ENCODE peak calls at places on chromosome 6, in four cellular contexts. One of them, this sample, is unnamed.

GRCh38 chr6:69866351-69867074 is at the start of gene COL19A1:
- DNase-seq in KBM-7: no peak
- DNase-seq in cardiac fibroblast: peak; percentile 2
- DNase-seq in T-helper 2 cell: peak; percentile 11
- DNase-seq in this sample: peak; percentile 48

GRCh38 chr6:107115695-107116327 is 496 bp upstream of the BEND3 start:
- DNase-seq in KBM-7: peak; percentile 79
- DNase-seq in cardiac fibroblast: peak; percentile 33
- DNase-seq in T-helper 2 cell: no peak
- DNase-seq in this sample: peak; percentile 65

GRCh38 chr6:27128796-27129094 is 118.8 kb upstream of the PRSS16 start:
- DNase-seq in KBM-7: no peak
- DNase-seq in cardiac fibroblast: no peak
- DNase-seq in T-helper 2 cell: no peak
- DNase-seq in this sample: no peak

GRCh38 chr6:111952821-111953535 is 79.7 kb upstream of the FYN start:
- DNase-seq in KBM-7: no peak
- DNase-seq in cardiac fibroblast: no peak
- DNase-seq in T-helper 2 cell: no peak
- DNase-seq in this sample: peak; percentile 4

GRCh38 chr6:54910326-54910952 is 63.9 kb downstream of the FAM83B start:
- DNase-seq in KBM-7: no peak
- DNase-seq in cardiac fibroblast: peak; percentile 7
- DNase-seq in T-helper 2 cell: no peak
- DNase-seq in this sample: no peak

GRCh38 chr6:118917550-118918321 is 17.2 kb downstream of the MCM9 start:
- DNase-seq in KBM-7: no peak
- DNase-seq in cardiac fibroblast: no peak
- DNase-seq in T-helper 2 cell: no peak
- DNase-seq in this sample: no peak

GRCh38 chr6:26421259-26422144 is 18.8 kb upstream of the BTN3A3 start:
- DNase-seq in KBM-7: peak; percentile 89
- DNase-seq in cardiac fibroblast: peak; percentile 92
- DNase-seq in T-helper 2 cell: peak; percentile 58
- DNase-seq in this sample: peak; percentile 75

GRCh38 chr6:11974089-11974488 is 38.0 kb upstream of the HIVEP1 start:
- DNase-seq in KBM-7: no peak
- DNase-seq in cardiac fibroblast: peak; percentile 55
- DNase-seq in T-helper 2 cell: no peak
- DNase-seq in this sample: no peak

GRCh38 chr6:71419954-71420692 is 131.5 kb downstream of the OGFRL1 start:
- DNase-seq in KBM-7: no peak
- DNase-seq in cardiac fibroblast: peak; percentile 58
- DNase-seq in T-helper 2 cell: no peak
- DNase-seq in this sample: no peak

GRCh38 chr6:34566830-34567546 is 10.9 kb upstream of the SPDEF start:
- DNase-seq in KBM-7: no peak
- DNase-seq in cardiac fibroblast: no peak
- DNase-seq in T-helper 2 cell: no peak
- DNase-seq in this sample: no peak

GRCh38 chr6:36724514-36725385 is 27.1 kb downstream of the RAB44 start:
- DNase-seq in KBM-7: peak; percentile 61
- DNase-seq in cardiac fibroblast: peak; percentile 81
- DNase-seq in T-helper 2 cell: no peak
- DNase-seq in this sample: peak; percentile 73

GRCh38 chr6:14121936-14122344 is 4.4 kb downstream of the CD83 start:
- DNase-seq in KBM-7: peak; percentile 77
- DNase-seq in cardiac fibroblast: no peak
- DNase-seq in T-helper 2 cell: no peak
- DNase-seq in this sample: peak; percentile 54

This sample was measured in RPMI8226.